ENCODE peak calls at places on chromosomes 5 and 9, in five cellular contexts. L is CD8-positive, alpha-beta T cell; B is colonic mucosa; M is lower lobe of right lung; P is brain microvascular endothelial cell. U is an unnamed sample.
A peak's percentile ranks its signal among the peaks of the same experiment; 100 is the strongest.

GRCh38 chr9:34686231-34686630 is 4.8 kb downstream of the CCL19 start:
- DNase-seq in P (no peak), L (no peak), B (no peak), M (no peak), U (no peak)

GRCh38 chr5:87302061-87302460 is 34.4 kb downstream of the RASA1 start:
- DNase-seq in M (no peak), L (no peak), B (no peak), P (no peak), U (no peak)

GRCh38 chr5:95731571-95732554 is 727 bp downstream of the RHOBTB3 start:
- DNase-seq in L (no peak), P (peak; percentile 31), B (peak; percentile 57), M (peak; percentile 69), U (peak; percentile 85)

GRCh38 chr5:179153341-179153901 is 93.2 kb downstream of the ZNF354C start:
- DNase-seq in L (no peak), B (no peak), P (no peak), M (peak; percentile 43), U (no peak)

GRCh38 chr9:12843735-12844134 is 68.9 kb downstream of the LURAP1L start:
- DNase-seq in B (no peak), P (no peak), M (no peak), L (no peak), U (no peak)

GRCh38 chr5:76527685-76528161 is 95.5 kb downstream of the F2RL2 start:
- DNase-seq in P (peak; percentile 6), B (no peak), L (no peak), M (no peak), U (no peak)

GRCh38 chr5:83172655-83173054 is 95.3 kb downstream of the XRCC4 start:
- DNase-seq in P (no peak), M (no peak), L (no peak), B (no peak), U (no peak)

GRCh38 chr9:99489043-99489378 is 266.9 kb downstream of the SEC61B start:
- DNase-seq in L (no peak), M (no peak), B (no peak), P (peak; percentile 68), U (no peak)

GRCh38 chr5:97022898-97023297 is 87.0 kb downstream of the LNPEP start:
- DNase-seq in B (no peak), M (no peak), L (no peak), P (no peak), U (no peak)

GRCh38 chr5:89728750-89729149 is 680.8 kb downstream of the CETN3 start:
- DNase-seq in M (no peak), L (no peak), B (no peak), P (peak; percentile 12), U (no peak)

GRCh38 chr5:107284822-107285510 is 385.8 kb downstream of the EFNA5 start:
- DNase-seq in B (no peak), P (peak; percentile 35), M (no peak), L (no peak), U (no peak)

GRCh38 chr5:24621809-24622208 is 23.0 kb downstream of the CDH10 start:
- DNase-seq in L (no peak), B (peak; percentile 18), M (no peak), P (no peak), U (no peak)

GRCh38 chr5:137036630-137037029 is 462.5 kb downstream of the SPOCK1 start:
- DNase-seq in M (no peak), B (no peak), L (no peak), P (no peak), U (no peak)

GRCh38 chr5:56327810-56328209 is 94.7 kb upstream of the ANKRD55 start:
- DNase-seq in B (no peak), L (no peak), P (no peak), M (no peak), U (no peak)

DNA sequence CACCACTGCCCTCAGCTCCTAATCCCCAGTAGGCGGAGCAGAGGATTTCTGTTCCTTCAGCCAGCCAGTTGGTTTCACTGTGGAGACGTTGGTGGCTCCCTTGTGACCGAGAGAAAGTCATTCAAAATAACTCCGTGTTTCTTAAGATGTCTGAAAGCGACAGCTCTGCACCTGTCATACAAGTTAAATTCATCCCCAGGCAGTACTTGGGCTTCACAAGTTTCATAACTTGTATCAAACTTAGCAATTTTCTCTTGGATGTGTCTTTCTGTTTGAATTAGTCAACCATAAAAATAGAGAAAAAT is 410 bp upstream of the CDKN2B start:
- DNase-seq in P (no peak), L (no peak), B (no peak), M (no peak), U (no peak)
- TF ChIP-seq CTCF in P (no peak), L (no peak), B (no peak), M (no peak), U (no peak)

DNA sequence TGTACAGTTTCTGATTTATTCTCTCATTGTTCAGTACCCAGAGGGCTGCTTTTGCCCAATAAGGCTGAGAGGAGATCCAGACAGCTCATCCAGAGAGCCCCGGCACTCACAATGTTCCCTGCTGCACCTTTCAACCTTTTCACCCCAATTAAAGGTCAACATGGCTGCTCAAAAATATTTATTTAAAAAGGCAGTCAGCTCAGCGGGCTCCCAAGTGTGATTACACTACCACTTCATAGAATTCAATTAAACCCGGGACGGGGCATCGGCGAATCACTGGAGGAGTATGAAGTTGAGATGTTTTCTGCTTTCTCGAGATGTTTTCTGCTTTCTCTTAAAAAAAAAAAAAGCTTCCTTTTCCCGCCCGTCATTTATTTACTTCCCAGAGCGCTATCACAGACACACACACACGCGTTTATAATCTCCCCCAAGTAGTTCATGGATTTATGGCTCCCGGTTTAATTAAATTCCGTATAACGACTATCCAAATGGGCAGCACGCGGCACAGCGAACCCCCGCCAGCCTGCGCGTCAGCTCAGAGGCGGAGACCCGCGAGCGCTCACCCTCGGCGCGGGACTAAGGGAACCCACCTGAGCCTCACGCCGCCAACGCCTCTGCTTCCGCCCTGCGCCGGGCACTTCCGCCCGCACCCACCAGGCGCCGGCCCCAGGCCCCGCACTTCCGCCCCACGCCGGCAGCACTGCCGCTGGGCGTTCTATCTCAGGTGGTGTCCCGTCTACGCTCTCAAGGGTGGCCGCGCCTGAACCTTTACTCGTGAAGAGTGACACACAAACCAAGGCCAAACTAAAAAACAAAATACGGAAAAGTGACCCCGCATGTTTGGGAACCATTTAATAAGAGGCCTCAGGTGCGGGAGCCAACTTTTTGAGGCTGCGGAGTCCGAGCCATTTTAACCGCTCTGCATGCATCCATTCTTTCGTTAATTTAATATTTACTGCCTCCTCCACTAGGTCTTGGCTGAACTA is at the start of gene C5orf63:
- DNase-seq in L (peak; percentile 45), P (no peak), M (peak; percentile 78), B (peak; percentile 64), U (no peak)
- TF ChIP-seq CTCF in L (no peak), P (no peak), M (no peak), B (peak; percentile 35), U (no peak)

DNA sequence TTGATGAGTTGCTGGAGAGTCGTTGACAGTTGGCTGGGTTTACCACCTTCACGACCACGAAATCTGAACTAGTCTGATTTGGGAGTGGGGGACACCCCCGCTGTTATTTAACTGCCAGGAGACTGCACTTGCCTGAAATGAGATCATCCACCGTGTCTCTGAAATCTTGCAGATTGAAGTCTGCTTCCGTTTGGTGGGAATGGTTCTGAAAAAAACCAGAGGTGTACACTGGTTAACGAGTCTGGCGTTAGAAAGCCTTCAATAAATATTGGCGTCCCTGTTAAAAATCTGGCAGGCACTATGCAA is 4.3 kb downstream of the MCIDAS start:
- DNase-seq in B (no peak), L (no peak), M (no peak), P (no peak), U (no peak)
- TF ChIP-seq CTCF in B (no peak), L (no peak), M (no peak), P (no peak), U (no peak)

DNA sequence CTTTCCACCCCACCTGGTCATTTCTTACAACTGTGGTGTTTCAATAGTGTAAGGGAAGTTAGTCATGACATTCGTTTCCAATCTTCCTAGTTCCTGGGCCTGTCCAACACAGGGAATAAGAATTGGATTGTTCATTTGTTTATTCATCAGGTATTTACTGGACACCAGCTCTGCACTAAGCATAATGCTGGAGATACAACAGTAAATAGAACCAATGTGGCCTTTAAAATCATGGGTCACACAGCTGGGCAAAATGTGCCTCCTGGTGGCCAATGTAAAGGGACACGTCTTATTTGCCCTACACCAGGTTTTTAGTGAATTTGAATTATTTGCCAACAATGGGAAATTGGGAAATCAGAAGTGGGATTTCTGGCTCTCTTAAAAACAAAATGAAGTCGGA is 10.4 kb downstream of the ABLIM3 start:
- DNase-seq in B (no peak), L (no peak), P (no peak), M (no peak), U (no peak)
- TF ChIP-seq CTCF in B (no peak), L (no peak), P (peak; percentile 56), M (peak; percentile 9), U (peak; percentile 15)

DNA sequence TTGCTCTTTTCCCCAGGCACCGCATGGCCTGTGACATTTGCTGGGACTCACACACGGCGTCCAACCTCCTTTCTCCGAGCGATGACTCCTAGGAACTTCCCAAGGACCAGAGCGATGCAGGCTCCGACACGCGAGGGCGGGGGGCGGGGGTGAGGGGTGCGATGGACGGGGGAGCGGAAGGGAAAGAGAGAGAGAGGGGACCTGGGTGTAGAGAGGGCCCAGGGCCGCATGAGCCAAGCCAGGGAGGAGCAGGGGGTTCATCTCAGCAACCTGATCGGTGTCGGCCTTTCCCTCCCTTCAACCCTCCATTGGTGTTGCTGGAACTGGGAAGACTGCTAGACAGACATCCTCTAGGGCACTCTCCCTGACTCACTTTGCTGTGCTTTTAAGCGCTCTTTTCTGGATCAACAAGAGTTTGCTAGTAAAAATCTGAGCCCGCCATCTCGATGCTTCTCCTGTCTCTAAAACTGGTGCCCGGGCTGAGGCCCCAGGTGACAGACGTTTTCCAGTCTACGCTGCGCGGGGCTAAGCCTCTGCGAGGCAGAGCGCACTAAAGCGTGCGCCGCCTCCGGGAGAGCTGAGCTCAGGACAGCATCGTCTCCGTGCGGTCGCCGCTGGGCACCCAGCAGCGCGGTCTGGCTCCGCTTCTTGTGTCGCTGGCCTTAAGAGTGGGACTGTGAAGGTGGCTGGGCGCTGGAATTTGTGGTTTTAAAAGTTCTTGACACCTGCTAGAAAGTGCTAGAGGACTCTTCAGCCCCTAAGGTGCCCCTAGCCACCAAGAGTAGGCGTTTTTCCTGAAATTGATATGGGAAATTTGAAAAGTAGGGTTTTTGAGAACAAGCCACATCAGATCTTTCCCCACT is 1.0 kb upstream of the TSLP start:
- DNase-seq in L (no peak), B (no peak), M (peak; percentile 49), P (no peak), U (no peak)
- TF ChIP-seq CTCF in L (no peak), B (no peak), M (no peak), P (peak; percentile 30), U (no peak)

GRCh38 chr9:98215821-98216220 is 23.4 kb upstream of the CORO2A start:
- DNase-seq in L (no peak), B (no peak), M (no peak), P (no peak), U (no peak)
- TF ChIP-seq CTCF in L (no peak), B (no peak), M (peak; percentile 26), P (peak; percentile 64), U (peak; percentile 51)

GRCh38 chr5:124670672-124671592 is 75.5 kb downstream of the ZNF608 start:
- DNase-seq in B (no peak), P (no peak), L (no peak), M (no peak), U (no peak)
- TF ChIP-seq CTCF in B (no peak), P (no peak), L (no peak), M (no peak), U (no peak)